ENCODE peak calls at places on chromosomes 5 and 9, in ten cellular contexts. Z, L, G, C, O, I, D, W, R and X are unnamed samples.

GRCh38 chr9:131276107-131276888 is at the start of gene FAM78A:
- DNase-seq in L (peak), C (no peak), I (no peak), W (no peak), O (no peak), Z (no peak), R (no peak), D (peak), G (peak), X (peak)

GRCh38 chr5:139747583-139748504 is 47.8 kb upstream of the PSD2 start:
- DNase-seq in W (no peak), D (peak), L (peak), C (no peak), Z (peak), R (no peak), O (no peak), I (peak), G (peak), X (peak)

GRCh38 chr9:131432597-131433301 is 38.9 kb downstream of the PRRC2B start:
- DNase-seq in D (no peak), L (peak), R (no peak), O (no peak), W (no peak), I (no peak), C (peak), G (no peak), Z (peak), X (peak)

GRCh38 chr5:172441262-172441751 is 13.0 kb downstream of the SH3PXD2B start:
- DNase-seq in I (no peak), W (no peak), O (no peak), C (no peak), G (no peak), L (no peak), D (no peak), Z (no peak), R (no peak), X (no peak)

GRCh38 chr5:178899289-178899688 is 3.6 kb downstream of the ZFP2 start:
- DNase-seq in D (peak), G (no peak), R (no peak), I (no peak), L (no peak), O (no peak), Z (no peak), W (no peak), C (no peak), X (no peak)

GRCh38 chr5:98248949-98249348 is 524.5 kb upstream of the RGMB start:
- DNase-seq in R (no peak), O (no peak), I (no peak), D (no peak), G (no peak), W (peak), L (peak), Z (peak), C (peak), X (no peak)

GRCh38 chr9:27537027-27537435 is 7.4 kb upstream of the MOB3B start:
- DNase-seq in W (no peak), R (no peak), O (peak), I (no peak), L (no peak), C (no peak), D (peak), G (no peak), Z (no peak), X (no peak)

GRCh38 chr5:116174111-116174510 is 89.3 kb downstream of the COMMD10 start:
- DNase-seq in D (no peak), L (no peak), G (no peak), O (no peak), W (no peak), R (no peak), Z (no peak), I (no peak), C (no peak), X (no peak)

GRCh38 chr5:25448190-25448621 is 803.4 kb upstream of the CDH10 start:
- DNase-seq in R (no peak), O (no peak), C (no peak), G (peak), L (no peak), W (peak), Z (no peak), D (peak), I (no peak), X (no peak)

GRCh38 chr9:97536480-97536879 is 35.0 kb downstream of the TMOD1 start:
- DNase-seq in O (no peak), I (no peak), L (no peak), W (no peak), D (no peak), Z (no peak), C (no peak), R (no peak), G (no peak), X (no peak)

GRCh38 chr9:97534961-97535594 is 33.6 kb downstream of the TMOD1 start:
- DNase-seq in I (no peak), G (no peak), W (no peak), C (no peak), Z (no peak), L (no peak), O (no peak), D (no peak), R (no peak), X (no peak)

GRCh38 chr9:97534185-97534584 is 32.7 kb downstream of the TMOD1 start:
- DNase-seq in C (no peak), O (no peak), L (no peak), R (no peak), I (no peak), W (no peak), D (no peak), Z (no peak), G (no peak), X (no peak)

GRCh38 chr9:97531750-97532383 is 30.4 kb downstream of the TMOD1 start:
- DNase-seq in W (no peak), D (no peak), G (no peak), R (no peak), C (no peak), I (no peak), Z (no peak), L (no peak), O (no peak), X (no peak)

DNA sequence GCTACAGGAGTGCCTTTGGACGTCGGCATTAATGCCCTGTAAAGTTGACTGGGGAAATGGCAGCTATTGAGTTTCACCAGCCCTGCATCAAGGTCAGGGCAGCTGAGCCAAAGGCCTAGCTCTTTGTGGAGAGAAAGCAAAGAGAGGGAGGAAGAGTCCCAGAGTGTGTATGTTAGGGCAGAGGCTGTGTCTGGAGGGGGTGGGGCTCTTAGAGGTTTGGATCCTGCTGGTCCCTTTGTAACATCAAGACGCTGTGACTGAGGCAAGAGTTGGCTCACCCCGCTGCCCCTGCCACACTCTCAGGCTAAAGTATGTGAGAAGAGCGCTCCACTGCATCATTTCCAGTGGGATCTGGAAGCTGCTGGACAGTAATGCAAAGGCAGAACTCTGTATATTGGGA is 34.3 kb downstream of the TMOD1 start:
- DNase-seq in C (no peak), G (no peak), L (no peak), W (no peak), D (no peak), Z (no peak), R (no peak), O (no peak), I (no peak), X (no peak)
- TF ChIP-seq EZH2 in C (no peak), G (no peak), L (no peak), W (no peak), D (no peak), Z (no peak), R (no peak), O (no peak), I (no peak), X (no peak)

GRCh38 chr9:92333288-92333634 is 7.5 kb downstream of the CENPP start:
- DNase-seq in G (no peak), Z (no peak), W (no peak), C (no peak), O (no peak), L (no peak), R (no peak), D (no peak), I (no peak), X (no peak)

GRCh38 chr9:92328225-92328624 is 2.5 kb downstream of the CENPP start:
- DNase-seq in G (peak), C (peak), L (peak), D (peak), I (no peak), W (peak), Z (peak), O (peak), R (no peak), X (peak)

GRCh38 chr9:92327283-92327850 is 1.6 kb downstream of the CENPP start:
- DNase-seq in G (no peak), W (no peak), Z (no peak), O (no peak), D (no peak), R (no peak), I (no peak), C (peak), L (no peak), X (no peak)

GRCh38 chr9:92332577-92333287 is 7.0 kb downstream of the CENPP start:
- DNase-seq in O (no peak), R (no peak), W (no peak), Z (peak), I (no peak), G (no peak), L (peak), C (no peak), D (no peak), X (no peak)
- H3K4me2 ChIP-seq in O (no peak), R (no peak), W (no peak), Z (no peak), I (no peak), G (no peak), L (no peak), C (no peak), D (no peak), X (no peak)

DNA sequence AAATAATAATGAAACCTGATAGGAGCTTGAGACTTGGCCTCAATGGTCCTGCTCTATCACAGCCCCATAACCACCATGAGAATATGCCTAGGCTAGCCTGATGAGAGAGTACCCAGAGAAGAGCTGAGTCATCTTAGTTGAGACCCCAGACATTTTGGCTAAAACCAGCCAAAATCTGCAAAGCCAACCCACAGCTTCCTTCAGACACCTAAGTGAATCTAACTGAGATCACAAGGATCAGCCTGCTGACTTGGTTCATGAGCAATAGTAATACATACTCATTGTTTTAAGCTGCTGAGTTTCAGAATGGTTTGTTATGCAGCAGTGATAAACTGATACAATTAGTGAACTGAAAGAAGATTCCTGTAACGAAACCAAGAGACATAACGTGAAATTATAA is 473.7 kb upstream of the PTGER4 start:
- DNase-seq in O (no peak), I (no peak), C (no peak), R (no peak), L (no peak), W (no peak), G (no peak), Z (no peak), D (no peak), X (no peak)
- TF ChIP-seq CTCF in O (no peak), I (no peak), C (no peak), R (no peak), L (no peak), W (no peak), G (no peak), Z (no peak), D (no peak), X (no peak)

DNA sequence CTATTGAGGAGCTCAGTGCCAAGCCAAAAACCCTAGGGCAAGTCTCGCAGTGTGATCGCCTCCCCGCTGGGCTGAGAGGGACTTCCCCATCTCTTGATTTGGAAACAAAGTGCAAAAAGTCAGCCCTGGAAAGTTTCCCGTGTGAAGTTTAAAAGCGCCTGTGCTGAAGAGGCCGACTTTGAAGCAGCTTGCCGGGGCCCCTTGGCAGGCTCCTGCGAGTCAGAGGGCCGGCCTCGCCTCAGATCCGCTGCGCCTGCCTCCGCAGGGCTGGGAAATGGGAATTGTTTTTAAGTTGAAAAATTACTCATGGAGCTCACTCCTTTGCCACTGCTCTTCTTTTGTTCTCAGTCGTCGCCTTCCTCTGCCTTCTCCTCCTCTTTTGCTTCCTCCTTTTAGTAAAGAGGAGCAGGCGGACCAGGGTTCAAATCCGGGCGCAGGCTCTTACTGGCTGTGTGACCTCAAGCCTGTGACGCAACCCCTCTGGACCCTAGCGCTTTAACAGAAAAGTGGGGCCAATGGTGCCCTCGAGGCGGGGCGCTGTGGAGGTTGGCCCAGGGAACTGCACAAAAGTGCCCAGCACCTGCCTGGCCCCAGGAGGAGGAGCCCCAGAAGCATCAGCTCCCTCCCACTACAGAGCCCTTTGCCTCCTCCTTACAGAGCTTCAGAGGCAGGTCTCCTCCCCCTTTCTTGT is 14.7 kb upstream of the LHX2 start:
- DNase-seq in G (peak), I (no peak), Z (no peak), O (no peak), C (peak), L (no peak), R (peak), W (no peak), D (peak), X (no peak)
- TF ChIP-seq EZH2 in G (no peak), I (no peak), Z (peak), O (peak), C (no peak), L (peak), R (no peak), W (no peak), D (peak), X (peak)

DNA sequence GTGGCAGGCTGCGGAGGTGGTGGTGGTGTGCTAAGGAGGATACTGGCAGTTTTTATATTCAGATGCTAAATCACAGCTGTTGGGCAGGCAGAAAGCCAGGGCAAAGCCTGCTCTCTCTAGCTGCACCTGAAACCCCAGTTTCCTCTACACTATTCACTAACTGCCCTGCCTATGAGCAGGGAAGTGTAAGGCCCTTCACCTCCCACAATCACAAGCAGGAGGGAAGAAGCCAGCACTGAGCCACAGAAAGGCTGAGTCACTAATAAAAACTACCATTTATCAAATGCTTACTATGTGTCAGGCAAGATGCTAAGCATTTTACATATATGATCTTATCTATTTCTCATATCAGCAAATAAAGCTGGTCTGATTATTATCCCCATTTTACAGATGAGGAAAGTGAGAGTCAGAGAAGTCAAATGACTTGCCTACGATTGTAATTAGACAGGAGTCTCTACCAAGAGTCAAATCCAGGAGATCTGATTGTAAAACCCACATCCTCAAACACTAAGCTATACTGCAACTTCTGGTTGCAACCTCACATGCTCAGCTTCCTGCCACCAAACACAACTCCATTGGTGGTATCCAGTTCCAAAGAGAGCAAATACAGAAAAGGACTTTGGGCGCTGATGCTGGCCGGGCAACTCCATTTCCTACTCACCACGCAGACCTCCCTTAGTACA is 17.7 kb upstream of the IL6ST start:
- DNase-seq in W (peak), Z (peak), I (no peak), G (no peak), C (peak), D (no peak), O (peak), R (peak), L (peak), X (no peak)
- H3K4me2 ChIP-seq in W (peak), Z (peak), I (no peak), G (no peak), C (no peak), D (no peak), O (no peak), R (no peak), L (peak), X (no peak)

DNA sequence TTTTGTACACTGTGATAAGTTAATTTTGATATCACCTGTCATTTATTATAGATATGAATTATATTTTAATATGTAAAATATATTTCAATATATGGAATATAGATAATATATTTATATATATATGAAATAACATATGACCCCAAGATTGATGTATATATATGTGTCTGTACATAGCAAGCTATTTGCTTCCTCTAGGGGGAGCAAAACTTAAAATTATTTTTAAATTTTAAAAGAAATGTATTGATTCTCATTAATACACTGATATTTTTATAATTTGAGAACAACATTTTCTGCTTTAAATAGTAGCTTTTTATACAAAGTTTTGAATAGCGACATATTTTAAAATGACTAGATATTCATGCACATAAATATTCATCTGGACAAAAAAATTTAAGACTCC is 272.0 kb downstream of the DMRTA1 start:
- DNase-seq in G (no peak), W (peak), L (no peak), O (no peak), I (no peak), D (peak), C (no peak), Z (no peak), R (no peak), X (no peak)
- TF ChIP-seq CTCF in G (peak), W (peak), L (no peak), O (no peak), I (no peak), D (no peak), C (peak), Z (no peak), R (peak), X (peak)

GRCh38 chr5:1792842-1793266 is 6.8 kb downstream of the MRPL36 start:
- DNase-seq in R (no peak), D (no peak), W (peak), C (peak), I (no peak), L (peak), G (no peak), Z (peak), O (no peak), X (no peak)
- TF ChIP-seq EZH2 in R (no peak), D (no peak), W (no peak), C (no peak), I (no peak), L (no peak), G (no peak), Z (no peak), O (no peak), X (no peak)